ENCODE peak calls at places on chromosomes 1 and 21, in nine cellular contexts. P is A549; I is CD8-positive, alpha-beta memory T cell; U is aorta; K is mesendoderm; F is PC-3; R is iPS DF 6.9; Y is SJSA1; C is pancreas. W is an unnamed sample.

GRCh38 chr1:164921493-164921892 is 362.5 kb downstream of the PBX1 start:
- DNase-seq in P (no peak), I (no peak), U (no peak), K (no peak), F (no peak), R (no peak), Y (no peak), C (no peak), W (no peak)

GRCh38 chr21:29332461-29333354 is 34.0 kb downstream of the BACH1 start:
- DNase-seq in P (no peak), I (no peak), U (no peak), K (no peak), F (peak), R (no peak), Y (peak), C (no peak), W (no peak)

GRCh38 chr1:184242507-184242943 is 144.3 kb upstream of the C1orf21 start:
- DNase-seq in P (no peak), I (no peak), U (no peak), K (peak), F (peak), R (no peak), Y (peak), C (no peak), W (no peak)

GRCh38 chr1:234218078-234218477 is 155.2 kb upstream of the COA6 start:
- DNase-seq in P (no peak), I (no peak), U (no peak), K (no peak), F (no peak), R (no peak), Y (no peak), C (no peak), W (no peak)

GRCh38 chr1:180911640-180912161 is 996 bp upstream of the KIAA1614 start:
- DNase-seq in P (no peak), I (no peak), U (no peak), K (peak), F (no peak), R (no peak), Y (no peak), C (no peak), W (no peak)

GRCh38 chr1:201140235-201140940 is 13.4 kb upstream of the ASCL5 start:
- DNase-seq in P (no peak), I (no peak), U (no peak), K (no peak), F (no peak), R (no peak), Y (no peak), C (peak), W (no peak)

GRCh38 chr1:58702766-58703165 is 2.9 kb upstream of the MYSM1 start:
- DNase-seq in P (no peak), I (no peak), U (no peak), K (no peak), F (no peak), R (no peak), Y (no peak), C (no peak), W (no peak)

GRCh38 chr1:46043491-46044017 is 88.9 kb downstream of the PIK3R3 start:
- DNase-seq in P (no peak), I (no peak), U (no peak), K (peak), F (no peak), R (peak), Y (no peak), C (no peak), W (no peak)

GRCh38 chr1:109167114-109167513 is 46.6 kb upstream of the SARS1 start:
- DNase-seq in P (no peak), I (no peak), U (no peak), K (no peak), F (no peak), R (no peak), Y (no peak), C (no peak), W (no peak)

GRCh38 chr21:34795152-34796141 is 126.7 kb downstream of the CLIC6 start:
- DNase-seq in P (peak), I (no peak), U (no peak), K (no peak), F (peak), R (no peak), Y (peak), C (no peak), W (no peak)
- H3K27ac ChIP-seq in P (peak), I (no peak), U (no peak), K (no peak), F (peak), R (no peak), Y (peak), C (peak), W (no peak)

GRCh38 chr1:178192686-178193085 is 98.8 kb downstream of the RASAL2 start:
- DNase-seq in P (peak), I (no peak), U (peak), K (peak), F (peak), R (no peak), Y (peak), C (no peak), W (no peak)
- H3K4me3 ChIP-seq in P (peak), I (no peak), U (no peak), K (no peak), F (no peak), R (no peak), Y (no peak), C (peak), W (no peak)

DNA sequence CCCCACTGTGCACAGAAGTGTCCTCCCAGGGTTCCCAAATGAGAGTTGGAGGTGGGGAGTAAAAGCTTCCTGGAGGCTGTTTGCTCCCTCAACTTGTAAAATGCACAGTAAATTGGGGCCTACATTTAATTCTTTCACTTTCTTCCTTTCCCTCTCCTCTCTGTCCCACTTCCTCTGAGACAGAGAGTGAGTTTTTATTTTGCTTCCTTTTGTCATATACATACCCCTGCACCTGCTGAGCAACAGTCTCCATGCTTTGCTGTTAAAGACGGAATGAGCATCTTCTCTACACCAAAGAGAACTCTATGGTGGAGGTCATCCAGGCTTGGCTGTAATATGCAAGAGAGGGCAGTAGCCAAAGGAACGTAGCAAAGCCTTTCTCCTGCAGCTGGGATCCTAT is 79.3 kb upstream of the VAV3 start:
- DNase-seq in P (no peak), I (no peak), U (no peak), K (no peak), F (no peak), R (no peak), Y (no peak), C (no peak), W (no peak)
- H3K27ac ChIP-seq in P (no peak), I (no peak), U (no peak), K (no peak), F (no peak), R (no peak), Y (no peak), C (no peak), W (no peak)

GRCh38 chr1:204478921-204479320 is 15.7 kb downstream of the PIK3C2B start:
- DNase-seq in P (no peak), I (no peak), U (no peak), K (no peak), F (no peak), R (no peak), Y (no peak), C (no peak), W (no peak)
- H3K4me3 ChIP-seq in P (no peak), I (no peak), U (no peak), K (no peak), F (no peak), R (no peak), Y (no peak), C (no peak), W (no peak)

DNA sequence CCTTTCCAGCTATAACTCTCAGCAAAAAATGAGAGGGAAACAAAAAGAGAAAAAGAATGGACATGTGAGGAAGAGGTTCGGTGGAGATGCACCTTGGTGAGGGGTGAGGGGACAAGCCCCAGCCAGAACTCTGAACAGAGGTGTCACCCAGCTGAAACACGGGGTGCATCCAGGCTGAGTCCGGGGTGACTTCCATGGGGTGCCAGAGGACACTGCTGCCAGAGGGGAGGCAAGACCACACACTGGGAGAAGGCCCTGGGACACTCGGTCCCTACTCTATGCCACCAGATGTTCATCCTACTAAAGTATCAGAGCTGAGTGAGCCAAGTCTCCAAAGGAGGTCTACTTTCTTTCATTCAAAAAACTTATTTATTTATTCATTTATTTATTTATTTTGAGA is 36.1 kb upstream of the PPP1R15B start:
- DNase-seq in P (no peak), I (no peak), U (no peak), K (no peak), F (no peak), R (no peak), Y (no peak), C (no peak), W (no peak)
- H3K27ac ChIP-seq in P (no peak), I (no peak), U (no peak), K (no peak), F (no peak), R (no peak), Y (no peak), C (no peak), W (no peak)

GRCh38 chr21:31560479-31560878 is 99.0 kb upstream of the SOD1 start:
- DNase-seq in P (no peak), I (no peak), U (no peak), K (no peak), F (no peak), R (no peak), Y (no peak), C (no peak), W (no peak)

GRCh38 chr21:31557421-31557955 is 102.0 kb upstream of the SOD1 start:
- DNase-seq in P (no peak), I (no peak), U (no peak), K (peak), F (no peak), R (no peak), Y (no peak), C (peak), W (no peak)

GRCh38 chr21:31559368-31560119 is 99.9 kb upstream of the SOD1 start:
- DNase-seq in P (peak), I (peak), U (peak), K (peak), F (peak), R (peak), Y (peak), C (peak), W (peak)

GRCh38 chr21:31557956-31558838 is 101.3 kb upstream of the SOD1 start:
- DNase-seq in P (no peak), I (peak), U (no peak), K (peak), F (peak), R (no peak), Y (no peak), C (peak), W (peak)

GRCh38 chr21:31558839-31559367 is 100.6 kb upstream of the SOD1 start:
- DNase-seq in P (peak), I (peak), U (peak), K (peak), F (peak), R (peak), Y (peak), C (peak), W (peak)
- H3K4me3 ChIP-seq in P (peak), I (peak), U (peak), K (peak), F (peak), R (peak), Y (peak), C (peak), W (peak)

W was measured in effector memory CD4-positive, alpha-beta T cell.